ENCODE peak calls at places on chromosomes 6 and 20, in four cellular contexts. J is GM23338, Z is fibroblast of lung, X is PC-3. U is an unnamed sample.

GRCh38 chr6:139119553-139119952 is 15.3 kb upstream of the HECA start:
- DNase-seq in J (no peak), Z (no peak), X (no peak), U (no peak)

GRCh38 chr20:41927655-41928054 is 309.5 kb upstream of the CHD6 start:
- DNase-seq in J (no peak), Z (no peak), X (no peak), U (no peak)

GRCh38 chr6:21003780-21004541 is 469.7 kb downstream of the CDKAL1 start:
- DNase-seq in J (peak), Z (peak), X (peak), U (peak)

GRCh38 chr6:106591111-106591825 is 38.0 kb downstream of the RTN4IP1 start:
- DNase-seq in J (no peak), Z (peak), X (peak), U (peak)

GRCh38 chr6:33249732-33250625 is 21.7 kb downstream of the VPS52 start:
- DNase-seq in J (no peak), Z (peak), X (peak), U (no peak)

GRCh38 chr6:20644667-20645370 is 110.6 kb downstream of the CDKAL1 start:
- DNase-seq in J (no peak), Z (no peak), X (no peak), U (no peak)

GRCh38 chr6:168084465-168085160 is 5.6 kb upstream of the FRMD1 start:
- DNase-seq in J (no peak), Z (no peak), X (no peak), U (no peak)

GRCh38 chr6:41247288-41247865 is 19.2 kb downstream of the TREML4 start:
- DNase-seq in J (no peak), Z (no peak), X (no peak), U (no peak)

GRCh38 chr6:161487694-161488093 is 213.8 kb upstream of the AGPAT4 start:
- DNase-seq in J (no peak), Z (no peak), X (peak), U (no peak)

GRCh38 chr20:52130406-52130805 is 61.2 kb downstream of the ZFP64 start:
- DNase-seq in J (no peak), Z (no peak), X (no peak), U (no peak)

GRCh38 chr6:158781692-158782373 is 37.3 kb downstream of the EZR start:
- DNase-seq in J (no peak), Z (no peak), X (no peak), U (peak)

GRCh38 chr6:157570104-157570503 is 189.1 kb downstream of the ZDHHC14 start:
- DNase-seq in J (no peak), Z (no peak), X (no peak), U (no peak)

GRCh38 chr20:45911486-45912343 is at the start of gene PLTP:
- DNase-seq in J (peak), Z (peak), X (peak), U (peak)

GRCh38 chr6:142289687-142290086 is 12.1 kb upstream of the ADGRG6 start:
- DNase-seq in J (no peak), Z (no peak), X (no peak), U (no peak)

GRCh38 chr20:58133020-58133419 is 95.4 kb downstream of the ANKRD60 start:
- DNase-seq in J (no peak), Z (peak), X (peak), U (no peak)

GRCh38 chr6:166441641-166442078 is 58.9 kb upstream of the MPC1 start:
- DNase-seq in J (no peak), Z (no peak), X (no peak), U (no peak)

GRCh38 chr6:100177956-100178355 is 183.9 kb upstream of the MCHR2 start:
- DNase-seq in J (no peak), Z (peak), X (no peak), U (no peak)

GRCh38 chr20:37727247-37727956 is 33.6 kb downstream of the CTNNBL1 start:
- DNase-seq in J (no peak), Z (no peak), X (no peak), U (no peak)

GRCh38 chr6:12348530-12349511 is 58.7 kb downstream of the EDN1 start:
- DNase-seq in J (no peak), Z (peak), X (peak), U (peak)

GRCh38 chr20:19974621-19975435 is 42.3 kb upstream of the NAA20 start:
- DNase-seq in J (no peak), Z (peak), X (peak), U (peak)

GRCh38 chr20:33948480-33948879 is 45.2 kb upstream of the RALY start:
- DNase-seq in J (no peak), Z (no peak), X (no peak), U (no peak)

GRCh38 chr20:32737371-32738223 is 5.7 kb downstream of the COMMD7 start:
- DNase-seq in J (no peak), Z (peak), X (peak), U (no peak)

GRCh38 chr6:113774122-113774835 is 82.9 kb upstream of the MARCKS start:
- DNase-seq in J (peak), Z (peak), X (no peak), U (no peak)

GRCh38 chr6:27059621-27060425 is 187.7 kb upstream of the PRSS16 start:
- DNase-seq in J (no peak), Z (no peak), X (no peak), U (no peak)

GRCh38 chr6:15996030-15996429 is 132.9 kb upstream of the MYLIP start:
- DNase-seq in J (no peak), Z (peak), X (peak), U (no peak)

GRCh38 chr6:35554811-35555210 is 42.1 kb upstream of the TULP1 start:
- DNase-seq in J (no peak), Z (no peak), X (no peak), U (no peak)

GRCh38 chr6:149723771-149724417 is 6.0 kb upstream of the LATS1 start:
- DNase-seq in J (peak), Z (peak), X (peak), U (peak)

GRCh38 chr6:87914637-87915395 is 132.8 kb upstream of the SPACA1 start:
- DNase-seq in J (no peak), Z (no peak), X (peak), U (no peak)

GRCh38 chr20:8557711-8558110 is 425.6 kb downstream of the PLCB1 start:
- DNase-seq in J (no peak), Z (peak), X (no peak), U (no peak)

GRCh38 chr6:42453027-42453648 is 1.4 kb upstream of the TRERF1 start:
- DNase-seq in J (peak), Z (peak), X (peak), U (peak)
- H2AFZ ChIP-seq in J (peak), Z (peak), X (peak), U (peak)

GRCh38 chr6:152635949-152636674 is 1.1 kb downstream of the SYNE1 start:
- DNase-seq in J (peak), Z (peak), X (no peak), U (no peak)

GRCh38 chr6:152632383-152632782 is 4.8 kb downstream of the SYNE1 start:
- DNase-seq in J (no peak), Z (no peak), X (no peak), U (no peak)

GRCh38 chr6:152637422-152638047 is 373 bp upstream of the SYNE1 start:
- DNase-seq in J (no peak), Z (peak), X (no peak), U (no peak)

GRCh38 chr6:152634773-152635172 is 2.4 kb downstream of the SYNE1 start:
- DNase-seq in J (no peak), Z (no peak), X (no peak), U (no peak)

GRCh38 chr6:152636675-152637421 is at the start of gene SYNE1:
- DNase-seq in J (peak), Z (peak), X (no peak), U (no peak)
- TF ChIP-seq EZH2 in J (no peak), Z (no peak), X (peak), U (no peak)

GRCh38 chr6:18019539-18020534 is 32.4 kb upstream of the KIF13A start:
- DNase-seq in J (peak), Z (no peak), X (no peak), U (no peak)
- H3K4me3 ChIP-seq in J (no peak), Z (no peak), X (no peak), U (no peak)

GRCh38 chr20:50311308-50312001 is 120.8 kb downstream of the CEBPB start:
- DNase-seq in J (no peak), Z (no peak), X (no peak), U (no peak)

GRCh38 chr20:50313223-50313820 is 122.7 kb downstream of the CEBPB start:
- DNase-seq in J (no peak), Z (peak), X (peak), U (no peak)

GRCh38 chr20:50310673-50311051 is 120.0 kb downstream of the CEBPB start:
- DNase-seq in J (no peak), Z (no peak), X (no peak), U (no peak)

GRCh38 chr20:50312682-50313187 is 122.1 kb downstream of the CEBPB start:
- DNase-seq in J (no peak), Z (peak), X (peak), U (peak)

DNA sequence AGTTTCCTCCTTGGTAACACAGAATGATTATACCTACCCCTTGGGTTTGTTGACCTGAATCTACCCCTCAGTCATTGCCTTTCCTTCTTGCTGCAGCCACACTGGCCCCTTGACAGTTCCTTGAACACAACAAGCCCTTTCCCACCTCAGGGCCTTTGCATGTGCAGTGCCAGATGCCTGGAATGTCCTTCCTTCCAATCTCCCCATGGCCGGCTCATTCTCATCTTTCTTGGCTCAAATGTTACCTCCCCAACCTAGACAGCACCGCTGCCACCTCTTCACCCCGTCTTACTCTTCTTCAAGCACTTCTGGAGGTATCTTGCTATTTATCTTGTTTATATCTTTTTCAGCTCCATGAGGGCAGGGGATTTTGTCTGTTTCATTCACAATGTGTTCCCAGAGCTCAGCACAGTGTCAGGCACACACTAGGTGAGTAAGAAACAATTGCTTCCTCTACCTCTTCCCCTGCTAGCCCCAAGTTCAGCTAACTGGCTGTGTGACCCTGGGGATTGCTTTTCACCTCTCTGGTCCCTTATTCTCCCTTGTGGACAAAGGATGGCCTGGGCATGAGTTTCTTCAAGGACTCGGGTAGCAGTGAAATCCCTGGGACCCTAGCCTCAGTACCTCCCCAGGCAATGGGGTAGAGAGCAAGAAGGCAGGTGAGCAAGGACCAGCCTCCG is 121.5 kb downstream of the CEBPB start:
- DNase-seq in J (no peak), Z (no peak), X (no peak), U (no peak)
- H2AFZ ChIP-seq in J (no peak), Z (no peak), X (peak), U (peak)

GRCh38 chr20:62708591-62709536 is at the start of gene NTSR1:
- DNase-seq in J (peak), Z (no peak), X (no peak), U (no peak)
- TF ChIP-seq EZH2 in J (peak), Z (no peak), X (no peak), U (no peak)

DNA sequence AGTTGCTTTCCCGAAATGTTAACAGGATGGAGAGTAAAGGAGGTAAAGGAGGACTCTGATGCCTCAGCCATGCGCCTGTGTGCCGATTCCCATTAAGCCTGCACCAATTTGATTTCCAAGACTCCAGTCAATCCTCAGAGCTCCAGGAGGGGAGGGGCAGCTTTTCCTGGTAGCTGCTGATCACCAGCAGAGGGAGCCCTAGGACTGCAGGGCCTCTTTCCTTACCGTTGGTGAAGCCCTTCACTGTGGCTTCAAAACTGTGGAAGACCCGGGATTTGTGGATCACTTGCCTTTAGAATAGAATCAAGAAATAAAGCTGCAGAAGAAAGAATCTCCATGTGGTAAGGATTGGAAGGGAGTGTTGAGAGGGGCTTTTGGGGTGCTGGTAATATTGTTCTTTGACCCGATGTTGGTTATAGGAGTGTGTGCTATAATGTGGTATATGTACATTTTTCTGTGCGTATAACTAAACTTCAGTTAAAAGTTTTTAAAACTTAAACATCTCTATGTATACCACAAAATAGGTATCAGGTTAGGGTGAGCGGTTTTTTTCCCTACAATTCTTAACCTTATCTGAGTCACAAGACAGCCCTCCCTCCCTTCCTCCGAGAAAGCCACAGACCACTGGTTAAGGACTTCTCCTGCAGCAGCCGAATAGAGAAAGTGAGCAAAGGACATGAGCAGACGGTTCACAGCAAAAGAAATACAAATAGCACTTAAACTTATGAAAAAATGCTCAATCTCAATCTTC is 6.9 kb upstream of the OSER1 start:
- DNase-seq in J (peak), Z (peak), X (peak), U (peak)
- H3K4me3 ChIP-seq in J (no peak), Z (no peak), X (no peak), U (no peak)

GRCh38 chr6:116018976-116019375 is 41.7 kb downstream of the FRK start:
- DNase-seq in J (no peak), Z (no peak), X (no peak), U (no peak)

GRCh38 chr6:116015560-116015959 is 45.1 kb downstream of the FRK start:
- DNase-seq in J (no peak), Z (no peak), X (no peak), U (no peak)

GRCh38 chr6:116016846-116017545 is 43.7 kb downstream of the FRK start:
- DNase-seq in J (no peak), Z (peak), X (peak), U (no peak)

GRCh38 chr6:116017546-116018276 is 43.0 kb downstream of the FRK start:
- DNase-seq in J (no peak), Z (no peak), X (no peak), U (no peak)

GRCh38 chr6:116015983-116016382 is 44.7 kb downstream of the FRK start:
- DNase-seq in J (no peak), Z (no peak), X (no peak), U (no peak)
- H2AFZ ChIP-seq in J (no peak), Z (no peak), X (no peak), U (no peak)